ENCODE peak calls at places on chromosome 19, in ten cellular contexts. K, D, Z, X, I, S, N, C, R and W are unnamed samples.

GRCh38 chr19:10419200-10419645 is 1.1 kb upstream of the PDE4A start:
- DNase-seq in K (no peak), D (no peak), Z (no peak), X (no peak), I (peak; percentile 50), S (no peak), N (no peak), C (no peak), R (peak; percentile 77), W (no peak)

GRCh38 chr19:48837081-48837524 is 812 bp upstream of the HSD17B14 start:
- DNase-seq in K (peak; percentile 78), D (peak; percentile 70), Z (no peak), X (peak; percentile 72), I (peak; percentile 96), S (peak; percentile 84), N (peak; percentile 90), C (peak; percentile 93), R (peak; percentile 93), W (peak; percentile 42)

GRCh38 chr19:58196911-58197616 is 14.2 kb downstream of the ZNF274 start:
- DNase-seq in K (peak; percentile 13), D (no peak), Z (no peak), X (no peak), I (peak; percentile 62), S (no peak), N (peak; percentile 30), C (no peak), R (no peak), W (no peak)

GRCh38 chr19:10206226-10206873 is 11.6 kb upstream of the DNMT1 start:
- DNase-seq in K (peak; percentile 66), D (no peak), Z (no peak), X (peak; percentile 70), I (no peak), S (no peak), N (peak; percentile 60), C (peak; percentile 78), R (no peak), W (no peak)

GRCh38 chr19:35755550-35756371 is 1.1 kb downstream of the HSPB6 start:
- DNase-seq in K (peak; percentile 55), D (no peak), Z (no peak), X (no peak), I (no peak), S (peak; percentile 79), N (peak; percentile 92), C (peak; percentile 77), R (peak; percentile 95), W (no peak)

GRCh38 chr19:47697863-47698609 is 15.2 kb upstream of the EHD2 start:
- DNase-seq in K (peak; percentile 76), D (peak; percentile 52), Z (peak; percentile 53), X (peak; percentile 77), I (peak; percentile 94), S (peak; percentile 87), N (peak; percentile 93), C (peak; percentile 84), R (peak; percentile 87), W (peak; percentile 50)

GRCh38 chr19:3304871-3305423 is 61.4 kb upstream of the NFIC start:
- DNase-seq in K (peak; percentile 41), D (peak; percentile 55), Z (peak; percentile 32), X (peak; percentile 71), I (peak; percentile 72), S (peak; percentile 76), N (peak; percentile 77), C (peak; percentile 81), R (peak; percentile 86), W (no peak)

GRCh38 chr19:14437578-14438140 is 4.6 kb downstream of the PKN1 start:
- DNase-seq in K (no peak), D (no peak), Z (no peak), X (no peak), I (no peak), S (no peak), N (no peak), C (no peak), R (no peak), W (no peak)

GRCh38 chr19:48446579-48446978 is 796 bp downstream of the GRWD1 start:
- DNase-seq in K (no peak), D (no peak), Z (no peak), X (no peak), I (no peak), S (no peak), N (no peak), C (no peak), R (no peak), W (no peak)

GRCh38 chr19:10227215-10227971 is 3.7 kb downstream of the S1PR2 start:
- DNase-seq in K (no peak), D (no peak), Z (no peak), X (peak; percentile 40), I (no peak), S (peak; percentile 84), N (peak; percentile 38), C (peak; percentile 63), R (peak; percentile 79), W (no peak)

GRCh38 chr19:55493650-55494171 is 5.5 kb downstream of the SSC5D start:
- DNase-seq in K (no peak), D (no peak), Z (no peak), X (no peak), I (no peak), S (no peak), N (no peak), C (no peak), R (peak; percentile 82), W (no peak)
- H3K4me3 ChIP-seq in K (peak overlapping the region; percentile 18), D (no peak overlapping the region), Z (peak overlapping the region; percentile 45), X (no peak overlapping the region), I (no peak overlapping the region), S (peak overlapping the region; percentile 42), N (no peak overlapping the region), C (no peak overlapping the region), R (no peak overlapping the region), W (peak overlapping the region; percentile 50)

GRCh38 chr19:40136818-40137217 is 46.1 kb upstream of the ZNF780A start:
- DNase-seq in K (no peak), D (no peak), Z (no peak), X (no peak), I (no peak), S (no peak), N (no peak), C (no peak), R (no peak), W (no peak)
- TF ChIP-seq CTCF in K (no peak), D (no peak), Z (peak; percentile 21), X (no peak), I (peak; percentile 8), S (no peak), N (no peak), C (no peak), R (no peak), W (no peak)

GRCh38 chr19:43625918-43626579 is 6.6 kb upstream of the ZNF428 start:
- DNase-seq in K (no peak), D (no peak), Z (no peak), X (no peak), I (peak; percentile 71), S (no peak), N (peak; percentile 43), C (no peak), R (no peak), W (no peak)

GRCh38 chr19:43628646-43629326 is 9.4 kb upstream of the ZNF428 start:
- DNase-seq in K (no peak), D (no peak), Z (no peak), X (no peak), I (no peak), S (no peak), N (no peak), C (no peak), R (no peak), W (no peak)

GRCh38 chr19:43623889-43624670 is 4.7 kb upstream of the ZNF428 start:
- DNase-seq in K (no peak), D (no peak), Z (no peak), X (no peak), I (no peak), S (peak; percentile 69), N (no peak), C (no peak), R (no peak), W (no peak)

GRCh38 chr19:43624933-43625332 is 5.5 kb upstream of the ZNF428 start:
- DNase-seq in K (peak; percentile 8), D (no peak), Z (no peak), X (peak; percentile 40), I (peak; percentile 49), S (peak; percentile 81), N (peak; percentile 57), C (peak; percentile 83), R (peak; percentile 82), W (no peak)

DNA sequence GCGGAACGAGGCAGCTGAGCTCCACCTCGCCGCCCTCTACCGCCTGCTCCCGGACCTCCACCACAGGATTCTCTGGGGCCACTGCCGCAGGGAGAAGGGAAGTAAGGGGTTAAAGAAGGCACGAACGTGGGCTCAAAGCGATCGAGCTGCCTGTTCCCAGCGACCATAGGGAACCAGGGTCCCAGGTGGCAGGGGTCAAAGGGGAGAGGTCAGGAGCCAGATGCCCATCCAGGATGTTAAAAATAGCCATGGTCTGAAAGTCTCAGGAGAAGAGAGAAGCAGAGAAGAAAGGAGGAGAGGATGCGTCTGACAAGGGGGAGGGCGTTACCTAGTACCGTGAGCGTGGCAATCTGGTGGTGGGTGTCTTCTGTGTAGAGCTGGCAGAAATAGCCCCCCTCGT is 7.4 kb upstream of the ZNF428 start:
- DNase-seq in K (no peak), D (no peak), Z (no peak), X (no peak), I (no peak), S (no peak), N (no peak), C (no peak), R (no peak), W (no peak)
- H3K4me3 ChIP-seq in K (no peak overlapping the region), D (no peak overlapping the region), Z (no peak overlapping the region), X (no peak overlapping the region), I (no peak overlapping the region), S (no peak overlapping the region), N (no peak overlapping the region), C (no peak overlapping the region), R (no peak overlapping the region), W (no peak overlapping the region)

GRCh38 chr19:38073806-38074685 is 150.0 kb downstream of the DPF1 start:
- DNase-seq in K (peak; percentile 19), D (no peak), Z (no peak), X (no peak), I (no peak), S (no peak), N (no peak), C (no peak), R (no peak), W (no peak)
- TF ChIP-seq CTCF in K (no peak), D (no peak), Z (no peak), X (no peak), I (no peak), S (no peak), N (peak; percentile 8), C (no peak), R (no peak), W (no peak)

DNA sequence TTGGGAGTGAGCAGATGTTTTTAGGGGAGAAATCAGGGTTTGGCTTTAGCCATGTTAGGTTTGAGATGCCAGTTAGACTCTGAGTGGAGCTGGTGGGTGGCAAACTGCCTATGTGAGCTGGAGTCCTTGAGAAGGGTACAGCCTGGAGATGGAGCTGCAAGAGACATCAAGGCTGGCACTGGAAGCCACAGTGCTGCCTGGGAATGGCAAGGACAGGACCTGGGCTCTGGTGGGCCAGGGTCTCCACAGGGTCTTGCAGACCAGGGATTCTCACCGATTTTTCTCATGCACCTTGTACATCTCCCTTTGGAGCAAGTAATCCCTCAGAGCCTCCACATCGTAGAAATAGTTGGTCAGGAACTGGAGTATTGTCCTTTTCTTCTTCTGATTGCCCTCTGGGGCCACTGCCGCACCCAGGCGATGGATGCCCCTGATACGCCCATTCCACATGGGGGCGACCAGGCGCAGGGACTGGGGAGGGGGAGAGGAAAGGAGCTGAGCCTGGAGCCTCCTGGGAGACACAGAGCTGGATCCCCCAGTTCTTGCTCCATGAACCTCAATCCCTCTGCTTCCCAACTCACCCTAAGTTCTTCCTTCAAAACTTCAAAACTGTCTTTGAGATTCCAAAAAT is 1.7 kb downstream of the DMAC2 start:
- DNase-seq in K (no peak), D (no peak), Z (no peak), X (no peak), I (no peak), S (no peak), N (no peak), C (peak; percentile 48), R (no peak), W (no peak)
- H3K4me3 ChIP-seq in K (no peak overlapping the region), D (no peak overlapping the region), Z (no peak overlapping the region), X (no peak overlapping the region), I (no peak overlapping the region), S (no peak overlapping the region), N (no peak overlapping the region), C (no peak overlapping the region), R (no peak overlapping the region), W (no peak overlapping the region)